ENCODE peak calls at places on chromosomes 2 and 18, in six cellular contexts. F is left ventricle myocardium inferior, Z is tibial nerve, W is psoas muscle, T is astrocyte of the spinal cord, N is thoracic aorta. E is an unnamed sample.

GRCh38 chr2:199147216-199147615 is 310.5 kb downstream of the SATB2 start:
- DNase-seq in F (no peak), Z (no peak), W (no peak), T (no peak), N (no peak), E (no peak)

GRCh38 chr18:10010611-10011015 is 96.8 kb downstream of the VAPA start:
- DNase-seq in F (peak), Z (peak), W (peak), T (peak), N (peak), E (no peak)

GRCh38 chr18:77068321-77068841 is 64.2 kb downstream of the MBP start:
- DNase-seq in F (no peak), Z (no peak), W (no peak), T (peak), N (no peak), E (no peak)

GRCh38 chr18:3492166-3492565 is 42.2 kb downstream of the TGIF1 start:
- DNase-seq in F (no peak), Z (no peak), W (no peak), T (no peak), N (no peak), E (no peak)

GRCh38 chr2:166419616-166419934 is 43.8 kb upstream of the SCN9A start:
- DNase-seq in F (no peak), Z (no peak), W (no peak), T (peak), N (no peak), E (no peak)

GRCh38 chr2:36329746-36330145 is 25.8 kb upstream of the CRIM1 start:
- DNase-seq in F (no peak), Z (no peak), W (no peak), T (peak), N (no peak), E (no peak)

GRCh38 chr2:211455225-211455841 is 898.9 kb downstream of the CPS1 start:
- DNase-seq in F (no peak), Z (no peak), W (no peak), T (peak), N (no peak), E (peak)

GRCh38 chr18:3595282-3596273 is 145.6 kb downstream of the TGIF1 start:
- DNase-seq in F (no peak), Z (no peak), W (peak), T (peak), N (peak), E (no peak)

GRCh38 chr2:236592821-236593220 is 23.2 kb downstream of the ACKR3 start:
- DNase-seq in F (no peak), Z (no peak), W (no peak), T (no peak), N (no peak), E (no peak)

GRCh38 chr2:121099329-121100318 is 185.4 kb downstream of the TFCP2L1 start:
- DNase-seq in F (peak), Z (no peak), W (no peak), T (no peak), N (no peak), E (no peak)

GRCh38 chr2:149729575-149729974 is 142.0 kb upstream of the MMADHC start:
- DNase-seq in F (no peak), Z (no peak), W (no peak), T (no peak), N (no peak), E (no peak)

GRCh38 chr2:166230024-166230723 is 102.4 kb upstream of the SCN1A start:
- DNase-seq in F (no peak), Z (no peak), W (no peak), T (peak), N (no peak), E (no peak)

GRCh38 chr2:128734521-128735295 is 416.0 kb upstream of the HS6ST1 start:
- DNase-seq in F (no peak), Z (no peak), W (peak), T (peak), N (no peak), E (no peak)
- TF ChIP-seq CTCF in F (no peak), Z (no peak), W (no peak), T (no peak), N (no peak), E (no peak)

DNA sequence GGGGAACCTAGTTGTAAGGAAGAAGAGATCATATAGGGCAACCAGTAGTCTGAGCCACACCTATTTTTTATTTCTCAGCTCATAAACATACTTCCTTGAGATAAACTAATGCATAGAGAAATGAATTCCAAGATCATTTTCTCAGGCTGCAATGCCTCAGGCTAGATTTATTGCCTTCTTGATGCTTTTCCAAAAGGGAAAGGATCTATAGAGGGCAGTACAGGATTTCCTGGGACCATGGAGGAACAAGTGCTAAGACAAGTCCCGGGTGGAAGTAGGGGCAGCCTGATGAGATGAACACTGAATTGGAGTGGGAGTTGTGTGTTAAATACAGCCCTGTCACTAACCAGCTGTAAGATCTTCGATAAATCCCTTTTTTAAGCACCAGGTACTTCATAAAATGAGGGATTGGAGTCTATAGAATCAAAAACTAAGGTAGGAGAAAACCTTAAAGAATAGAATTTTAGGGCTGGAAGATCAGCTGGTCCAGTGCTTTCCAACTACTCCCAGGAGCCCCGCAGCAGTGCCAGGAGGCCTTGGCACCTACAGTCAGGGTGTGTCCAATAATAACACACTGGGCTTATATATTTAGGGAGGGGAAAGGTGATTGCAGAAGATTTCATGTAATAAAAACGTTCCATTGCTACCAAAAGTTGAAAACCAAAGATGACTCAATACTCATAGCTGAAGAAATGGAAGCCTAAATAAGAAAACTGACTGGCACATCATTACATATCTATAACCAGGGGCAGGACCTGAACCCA is 58.1 kb downstream of the SERTAD2 start:
- DNase-seq in F (no peak), Z (no peak), W (no peak), T (peak), N (no peak), E (no peak)
- TF ChIP-seq CTCF in F (peak), Z (peak), W (peak), T (peak), N (no peak), E (peak)

DNA sequence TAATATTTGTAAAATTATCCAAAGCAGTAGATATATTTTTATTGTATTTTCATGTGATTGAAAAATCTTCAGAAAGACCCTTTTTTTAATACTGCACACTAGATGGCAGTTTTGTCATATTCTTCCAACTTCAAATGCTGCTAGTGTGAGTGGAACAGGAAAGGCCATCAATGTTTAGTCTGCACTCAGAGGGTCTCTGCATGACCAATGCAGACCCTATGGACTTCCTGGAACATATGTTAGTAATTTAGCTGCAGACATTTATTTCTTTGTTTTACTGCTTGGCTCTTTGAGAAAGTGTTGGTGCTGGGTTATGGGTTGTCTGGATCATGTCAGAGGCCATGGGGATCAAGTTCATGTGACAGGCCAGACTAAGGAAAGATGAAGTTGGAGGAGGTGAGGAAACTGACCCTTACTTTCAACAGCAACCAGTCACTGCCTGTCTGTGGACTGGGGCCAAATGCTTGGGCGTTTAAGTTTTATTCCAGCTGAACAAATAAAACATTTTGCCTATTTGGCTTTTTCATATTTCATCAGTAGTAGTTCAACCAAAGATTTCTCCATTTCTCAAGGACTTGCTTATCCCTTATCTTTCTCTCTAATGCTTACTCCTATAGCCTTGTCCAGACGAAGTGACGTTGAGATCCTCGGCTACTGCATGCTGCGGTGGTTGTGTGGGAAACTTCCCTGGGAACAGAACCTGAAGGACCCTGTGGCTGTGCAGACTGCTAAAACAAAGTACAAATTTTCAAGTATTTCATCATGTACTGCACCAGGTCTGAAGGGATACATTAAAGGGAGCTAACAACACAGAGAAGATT is 84.8 kb downstream of the VRK2 start:
- DNase-seq in F (no peak), Z (no peak), W (no peak), T (peak), N (no peak), E (no peak)
- TF ChIP-seq CTCF in F (peak), Z (peak), W (no peak), T (peak), N (no peak), E (peak)

DNA sequence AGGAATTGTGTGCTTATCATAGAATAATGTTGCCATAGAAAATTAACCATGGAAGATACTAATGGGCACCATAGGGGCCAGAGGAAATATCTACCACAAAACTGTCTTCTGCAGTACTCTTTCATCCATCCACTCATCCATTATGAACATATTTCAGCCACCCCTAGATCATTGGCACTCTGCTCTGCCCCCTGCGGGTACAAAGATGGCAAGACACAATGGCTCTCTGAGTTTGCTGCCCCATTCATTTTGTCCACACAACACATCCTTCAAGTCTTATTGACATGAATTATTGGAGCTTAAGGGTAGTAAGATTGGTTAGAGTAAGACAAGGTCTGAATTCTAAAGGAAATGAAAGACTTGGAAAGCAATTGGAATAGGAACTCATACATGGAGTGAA is 1224.7 kb upstream of the CELF4 start:
- DNase-seq in F (no peak), Z (no peak), W (no peak), T (no peak), N (no peak), E (no peak)
- TF ChIP-seq CTCF in F (peak), Z (no peak), W (no peak), T (no peak), N (no peak), E (peak)

GRCh38 chr2:19331452-19331851 is 27.0 kb downstream of the OSR1 start:
- DNase-seq in F (no peak), Z (no peak), W (no peak), T (no peak), N (no peak), E (no peak)
- TF ChIP-seq CTCF in F (no peak), Z (no peak), W (no peak), T (no peak), N (no peak), E (no peak)

GRCh38 chr2:1136071-1136470 is 185.4 kb downstream of the SNTG2 start:
- DNase-seq in F (no peak), Z (no peak), W (no peak), T (no peak), N (no peak), E (no peak)
- TF ChIP-seq CTCF in F (no peak), Z (no peak), W (no peak), T (peak), N (no peak), E (peak)

GRCh38 chr2:159185401-159186130 is 100.9 kb downstream of the WDSUB1 start:
- DNase-seq in F (no peak), Z (no peak), W (no peak), T (peak), N (no peak), E (no peak)
- TF ChIP-seq CTCF in F (peak), Z (no peak), W (no peak), T (peak), N (no peak), E (peak)

GRCh38 chr18:59839931-59840685 is 59.7 kb upstream of the PMAIP1 start:
- DNase-seq in F (no peak), Z (no peak), W (no peak), T (no peak), N (no peak), E (no peak)
- TF ChIP-seq CTCF in F (no peak), Z (no peak), W (no peak), T (peak), N (no peak), E (peak)

GRCh38 chr2:172783091-172783898 is 47.6 kb downstream of the RAPGEF4 start:
- DNase-seq in F (no peak), Z (no peak), W (no peak), T (peak), N (no peak), E (peak)
- TF ChIP-seq CTCF in F (peak), Z (no peak), W (no peak), T (peak), N (no peak), E (peak)